ENCODE peak calls at places on chromosomes 1 and 21, in seven cellular contexts. R, D, B, O, S, M and K are unnamed samples.

GRCh38 chr1:208652300-208653160 is 408.3 kb upstream of the PLXNA2 start:
- DNase-seq in B (peak), R (peak), D (no peak), M (peak), S (peak), O (peak), K (peak)

GRCh38 chr21:44918107-44918470 is 2.6 kb downstream of the ITGB2 start:
- DNase-seq in B (no peak), M (no peak), R (no peak), D (no peak), S (no peak), O (no peak), K (no peak)

GRCh38 chr21:45050361-45050785 is 24.0 kb upstream of the ADARB1 start:
- DNase-seq in R (no peak), D (no peak), M (no peak), S (no peak), B (no peak), O (no peak), K (no peak)

GRCh38 chr1:160542303-160542945 is 19.4 kb upstream of the SLAMF6 start:
- DNase-seq in D (no peak), S (no peak), O (no peak), M (no peak), B (no peak), R (no peak), K (no peak)

GRCh38 chr1:23611601-23612327 is 52.5 kb upstream of the ID3 start:
- DNase-seq in S (no peak), R (no peak), D (no peak), O (no peak), B (no peak), M (no peak), K (no peak)

GRCh38 chr21:42378418-42378817 is 12.1 kb upstream of the TFF1 start:
- DNase-seq in B (no peak), S (no peak), D (no peak), R (no peak), M (no peak), O (no peak), K (no peak)

GRCh38 chr1:162697140-162697895 is 65.1 kb downstream of the DDR2 start:
- DNase-seq in B (no peak), M (no peak), S (no peak), O (no peak), D (no peak), R (peak), K (no peak)

GRCh38 chr1:201089621-201090020 is 22.6 kb downstream of the CACNA1S start:
- DNase-seq in O (no peak), B (no peak), M (no peak), S (no peak), D (no peak), R (no peak), K (no peak)

GRCh38 chr1:111738436-111739221 is 566 bp downstream of the INKA2 start:
- DNase-seq in B (peak), O (peak), S (no peak), D (no peak), R (no peak), M (peak), K (no peak)

GRCh38 chr1:206939841-206940587 is 6.3 kb downstream of the PIGR start:
- DNase-seq in B (no peak), R (no peak), M (no peak), D (no peak), O (no peak), S (no peak), K (no peak)

GRCh38 chr1:27621067-27621920 is 13.7 kb downstream of the FGR start:
- DNase-seq in S (no peak), O (no peak), R (no peak), M (no peak), B (no peak), D (no peak), K (no peak)

GRCh38 chr1:202692959-202693555 is 17.2 kb downstream of the SYT2 start:
- DNase-seq in O (peak), D (peak), B (peak), R (peak), S (peak), M (peak), K (peak)

GRCh38 chr21:42439284-42440186 is 35.8 kb downstream of the UBASH3A start:
- DNase-seq in D (no peak), B (no peak), R (no peak), S (no peak), O (no peak), M (peak), K (no peak)

GRCh38 chr1:156259805-156260204 is 11.9 kb upstream of the PAQR6 start:
- DNase-seq in D (no peak), O (no peak), R (no peak), S (no peak), M (no peak), B (no peak), K (no peak)

GRCh38 chr1:161304927-161305871 is 4.6 kb downstream of the MPZ start:
- DNase-seq in B (no peak), R (no peak), D (no peak), S (no peak), M (no peak), O (no peak), K (no peak)

GRCh38 chr1:221693087-221693486 is 48.8 kb downstream of the DUSP10 start:
- DNase-seq in O (no peak), B (no peak), D (no peak), S (no peak), R (no peak), M (no peak), K (no peak)

GRCh38 chr1:14067036-14067435 is 367.0 kb downstream of the PRDM2 start:
- DNase-seq in O (no peak), D (no peak), B (no peak), M (no peak), S (no peak), R (no peak), K (no peak)

GRCh38 chr1:43653339-43653738 is 3.4 kb downstream of the KDM4A start:
- DNase-seq in D (no peak), R (no peak), S (no peak), B (no peak), M (no peak), O (no peak), K (peak)

GRCh38 chr1:24383381-24383940 is 30.1 kb downstream of the STPG1 start:
- DNase-seq in S (no peak), O (no peak), R (peak), B (no peak), D (no peak), M (no peak), K (no peak)

GRCh38 chr1:205970486-205970885 is 27.2 kb upstream of the SLC26A9 start:
- DNase-seq in B (no peak), O (no peak), M (no peak), D (no peak), S (no peak), R (no peak), K (no peak)

GRCh38 chr1:10724948-10725852 is 71.2 kb downstream of the CASZ1 start:
- DNase-seq in S (no peak), M (no peak), O (peak), B (peak), D (no peak), R (peak), K (peak)

GRCh38 chr1:234844479-234845031 is 234.6 kb upstream of the IRF2BP2 start:
- DNase-seq in R (no peak), B (no peak), D (no peak), S (no peak), M (no peak), O (peak), K (no peak)

GRCh38 chr1:89821322-89822108 is 683 bp downstream of the LRRC8D start:
- DNase-seq in O (peak), R (no peak), B (no peak), M (peak), S (peak), D (no peak), K (no peak)